ENCODE peak calls at places on chromosomes 16 and 17, in four cellular contexts. U, N, M and H are unnamed samples.
A peak's percentile ranks its signal among the peaks of the same experiment; 100 is the strongest.

GRCh38 chr17:37106049-37106448 is 157.3 kb downstream of the AATF start:
- DNase-seq in U (no peak), M (no peak), N (no peak), H (no peak)

GRCh38 chr17:42329025-42329976 is 41.0 kb downstream of the STAT5A start:
- DNase-seq in U (no peak), N (peak; percentile 89), M (no peak), H (no peak)

GRCh38 chr16:17829826-17830225 is 359.1 kb upstream of the XYLT1 start:
- DNase-seq in M (no peak), N (peak; percentile 43), U (no peak), H (no peak)

GRCh38 chr16:31143036-31143888 is 6.6 kb downstream of the PRSS36 start:
- DNase-seq in U (peak; percentile 46), M (no peak), N (no peak), H (no peak)

GRCh38 chr17:40451420-40451819 is 8.2 kb downstream of the IGFBP4 start:
- DNase-seq in U (peak; percentile 89), N (peak; percentile 94), M (peak; percentile 86), H (no peak)

GRCh38 chr17:66508896-66509843 is 206.8 kb downstream of the PRKCA start:
- DNase-seq in U (no peak), N (peak; percentile 93), M (no peak), H (peak; percentile 58)

GRCh38 chr17:64399071-64399766 is 8.6 kb upstream of the PECAM1 start:
- DNase-seq in U (no peak), N (no peak), M (no peak), H (no peak)

GRCh38 chr17:19946921-19947320 is 30.7 kb downstream of the AKAP10 start:
- DNase-seq in M (no peak), U (no peak), N (no peak), H (no peak)

GRCh38 chr17:42548070-42548837 is 4.5 kb upstream of the HSD17B1 start:
- DNase-seq in U (no peak), N (no peak), M (peak; percentile 62), H (peak; percentile 62)

GRCh38 chr17:13074026-13074425 is 56.2 kb upstream of the ELAC2 start:
- DNase-seq in U (no peak), N (peak; percentile 93), M (no peak), H (no peak)

GRCh38 chr16:65414284-65414984 is 292.6 kb upstream of the CDH11 start:
- DNase-seq in N (peak; percentile 88), U (no peak), M (no peak), H (no peak)

DNA sequence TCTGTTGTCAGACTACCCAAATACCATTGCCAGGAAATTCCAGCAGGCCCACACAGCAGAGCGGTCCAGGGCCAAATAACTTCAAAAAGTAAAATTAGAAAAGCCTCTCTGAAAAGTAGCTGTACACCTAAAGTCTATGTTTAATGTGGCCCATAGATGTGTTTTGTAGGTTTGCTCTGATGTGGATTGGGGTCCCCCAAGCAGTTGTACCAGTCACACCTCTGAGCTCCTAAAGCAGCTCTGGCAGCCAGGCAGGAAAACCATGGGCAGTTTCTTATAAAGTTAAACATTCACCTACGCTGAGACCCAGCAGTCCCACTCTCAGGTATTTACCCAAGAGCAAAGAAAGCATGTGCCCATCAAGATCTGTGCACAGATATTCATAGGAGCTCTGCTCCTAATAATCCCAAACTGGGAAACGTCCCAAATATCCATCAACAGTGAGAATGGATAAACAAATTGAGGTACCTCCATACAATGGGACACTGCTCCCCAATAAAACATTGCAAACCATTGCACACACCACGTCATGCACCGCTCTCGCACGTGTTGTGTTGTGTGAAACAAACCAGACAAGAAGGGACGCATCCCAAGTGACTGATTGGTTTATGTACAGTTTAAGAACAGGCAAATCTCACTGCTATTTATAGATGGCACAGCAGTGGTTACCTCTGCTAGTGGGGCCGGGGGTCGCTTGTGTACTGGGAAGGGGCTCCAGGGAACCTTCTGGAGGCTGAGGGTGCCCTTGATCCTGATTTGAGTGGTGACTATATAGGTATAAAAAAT is 15.8 kb upstream of the PRM1 start:
- DNase-seq in M (no peak), U (no peak), N (no peak), H (no peak)
- H3K4me1 ChIP-seq in M (peaks cover 13% of the 10 kb centered on the region), U (peaks cover 9% of the 10 kb centered on the region), N (peaks cover 9% of the 10 kb centered on the region), H (peaks cover 16% of the 10 kb centered on the region)

GRCh38 chr16:27226476-27226875 is 23.1 kb downstream of the KDM8 start:
- DNase-seq in U (no peak), N (no peak), M (no peak), H (no peak)
- H3K4me3 ChIP-seq in U (no peak overlapping the region), N (no peak overlapping the region), M (no peak overlapping the region), H (no peak overlapping the region)

DNA sequence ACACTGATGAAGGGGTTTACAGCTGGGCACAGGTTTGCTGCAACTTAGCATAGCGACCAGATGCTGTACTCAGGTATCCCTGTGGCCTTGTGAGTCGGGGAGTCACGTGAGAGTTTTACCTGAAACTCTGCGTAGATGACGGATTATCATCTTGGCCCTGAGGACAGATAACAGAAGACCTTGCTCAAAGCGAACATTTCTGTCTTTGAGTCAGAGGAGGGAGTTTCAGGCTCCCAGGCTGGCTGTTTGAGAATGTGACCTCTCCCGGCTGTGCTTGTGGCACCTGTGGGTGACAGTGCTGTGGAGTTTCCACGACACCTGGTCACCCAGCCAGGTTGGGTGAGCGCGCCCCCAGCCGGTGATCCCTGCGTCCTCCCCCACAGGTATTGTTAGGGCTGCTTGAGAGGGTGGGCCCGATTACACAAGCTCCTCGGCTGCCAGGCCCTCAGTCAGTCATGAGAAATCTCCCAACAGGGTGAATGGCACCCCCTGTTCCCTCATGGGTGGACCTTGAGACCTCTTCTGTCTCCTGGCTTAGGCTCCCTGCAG is 44.4 kb upstream of the CRISPLD2 start:
- DNase-seq in U (no peak), N (no peak), M (no peak), H (no peak)
- H3K27ac ChIP-seq in U (peak overlapping the region; percentile 17), N (peak overlapping the region; percentile 80), M (no peak overlapping the region), H (no peak overlapping the region)

GRCh38 chr16:4015991-4016325 is 100.3 kb downstream of the ADCY9 start:
- DNase-seq in U (no peak), M (no peak), N (no peak), H (no peak)
- H3K4me1 ChIP-seq in U (peaks cover 12% of the 10 kb centered on the region), M (peaks cover 17% of the 10 kb centered on the region), N (peaks cover 16% of the 10 kb centered on the region), H (peaks cover 9% of the 10 kb centered on the region)

GRCh38 chr17:30930495-30930894 is 8.8 kb downstream of the ADAP2 start:
- DNase-seq in U (no peak), M (no peak), N (no peak), H (no peak)
- H3K4me3 ChIP-seq in U (no peak overlapping the region), M (no peak overlapping the region), N (no peak overlapping the region), H (no peak overlapping the region)